ENCODE peak calls at places on chromosomes 2 and 18, in eight cellular contexts. B, O, X, Y, U, H, P and T are unnamed samples.

GRCh38 chr2:191636235-191636543 is 41.7 kb upstream of the NABP1 start:
- DNase-seq in U (no peak), Y (peak), H (peak), O (no peak), X (no peak), B (peak), P (no peak), T (peak)

GRCh38 chr18:57333941-57334340 is 18.4 kb upstream of the ST8SIA3 start:
- DNase-seq in B (no peak), P (no peak), O (no peak), X (peak), H (no peak), U (no peak), Y (no peak), T (no peak)

GRCh38 chr18:55306338-55306737 is 281.7 kb downstream of the TCF4 start:
- DNase-seq in X (no peak), U (no peak), B (no peak), P (no peak), O (no peak), H (no peak), Y (no peak), T (no peak)

GRCh38 chr2:159946326-159946992 is 116.0 kb downstream of the PLA2R1 start:
- DNase-seq in P (no peak), B (peak), O (no peak), X (no peak), H (peak), U (no peak), Y (peak), T (peak)

GRCh38 chr18:3451166-3451988 is 1.4 kb downstream of the TGIF1 start:
- DNase-seq in X (peak), B (peak), Y (peak), O (peak), P (peak), U (peak), H (peak), T (peak)

GRCh38 chr2:185291035-185291647 is 447.5 kb upstream of the FSIP2 start:
- DNase-seq in B (peak), H (peak), Y (peak), O (peak), X (no peak), P (peak), U (no peak), T (peak)

GRCh38 chr18:69330345-69330744 is 70.3 kb upstream of the DOK6 start:
- DNase-seq in X (no peak), H (no peak), P (no peak), U (no peak), O (no peak), B (no peak), Y (no peak), T (no peak)

GRCh38 chr2:231928481-231928880 is 2.3 kb upstream of the NPPC start:
- DNase-seq in O (no peak), H (no peak), Y (no peak), B (no peak), X (no peak), U (no peak), P (no peak), T (no peak)

GRCh38 chr2:142314164-142314563 is 183.3 kb upstream of the LRP1B start:
- DNase-seq in P (no peak), O (no peak), B (no peak), X (no peak), H (no peak), U (no peak), Y (no peak), T (no peak)

GRCh38 chr2:230924470-230925341 is at the start of gene GPR55:
- DNase-seq in U (no peak), X (no peak), Y (no peak), O (no peak), H (no peak), B (no peak), P (peak), T (no peak)

GRCh38 chr2:150391779-150392178 is 95.7 kb downstream of the RND3 start:
- DNase-seq in U (no peak), X (no peak), P (no peak), H (no peak), O (no peak), B (no peak), Y (no peak), T (no peak)

GRCh38 chr18:12038082-12038660 is 55.5 kb upstream of the ANKRD62 start:
- DNase-seq in Y (peak), B (no peak), H (peak), O (no peak), P (no peak), U (no peak), X (no peak), T (no peak)

GRCh38 chr2:71995067-71995665 is 152.5 kb downstream of the CYP26B1 start:
- DNase-seq in B (peak), O (no peak), P (no peak), U (no peak), Y (peak), X (no peak), H (peak), T (no peak)

GRCh38 chr2:219553168-219553417 is 9.3 kb downstream of the TMEM198 start:
- DNase-seq in Y (no peak), X (no peak), O (no peak), H (no peak), U (no peak), B (no peak), P (no peak), T (no peak)

GRCh38 chr2:159228006-159228655 is 58.4 kb downstream of the WDSUB1 start:
- DNase-seq in O (no peak), P (no peak), H (no peak), Y (peak), X (no peak), U (no peak), B (no peak), T (peak)

GRCh38 chr18:56312554-56312953 is 325.8 kb downstream of the TXNL1 start:
- DNase-seq in Y (no peak), H (no peak), O (no peak), U (no peak), X (no peak), B (peak), P (no peak), T (no peak)

GRCh38 chr2:78757191-78757590 is 268.3 kb upstream of the REG3G start:
- DNase-seq in H (no peak), Y (no peak), B (no peak), U (no peak), P (no peak), O (no peak), X (no peak), T (no peak)

GRCh38 chr2:27152796-27153464 is 4.1 kb downstream of the TCF23 start:
- DNase-seq in X (no peak), Y (peak), U (no peak), H (no peak), B (peak), O (no peak), P (no peak), T (no peak)

GRCh38 chr2:187390891-187391290 is 57.2 kb downstream of the CALCRL start:
- DNase-seq in Y (peak), X (no peak), B (peak), H (peak), U (no peak), P (no peak), O (no peak), T (no peak)

GRCh38 chr2:101442667-101443061 is 32.2 kb downstream of the RFX8 start:
- DNase-seq in X (no peak), O (peak), U (no peak), Y (no peak), P (no peak), H (no peak), B (no peak), T (no peak)

GRCh38 chr18:67733094-67733493 is 216.6 kb upstream of the DSEL start:
- DNase-seq in X (no peak), B (peak), O (no peak), U (no peak), P (no peak), Y (peak), H (peak), T (no peak)

GRCh38 chr2:164739966-164740365 is 101.7 kb downstream of the COBLL1 start:
- DNase-seq in X (no peak), Y (peak), P (no peak), U (no peak), H (peak), B (peak), O (no peak), T (no peak)
- H3K4me3 ChIP-seq in X (no peak), Y (no peak), P (no peak), U (no peak), H (no peak), B (no peak), O (no peak), T (no peak)

GRCh38 chr2:235449568-235449967 is 44.3 kb upstream of the AGAP1 start:
- DNase-seq in X (no peak), B (no peak), O (no peak), U (no peak), H (no peak), P (no peak), Y (no peak), T (no peak)

GRCh38 chr2:235458839-235459273 is 35.0 kb upstream of the AGAP1 start:
- DNase-seq in X (no peak), O (no peak), H (peak), Y (peak), B (peak), P (no peak), U (no peak), T (no peak)

DNA sequence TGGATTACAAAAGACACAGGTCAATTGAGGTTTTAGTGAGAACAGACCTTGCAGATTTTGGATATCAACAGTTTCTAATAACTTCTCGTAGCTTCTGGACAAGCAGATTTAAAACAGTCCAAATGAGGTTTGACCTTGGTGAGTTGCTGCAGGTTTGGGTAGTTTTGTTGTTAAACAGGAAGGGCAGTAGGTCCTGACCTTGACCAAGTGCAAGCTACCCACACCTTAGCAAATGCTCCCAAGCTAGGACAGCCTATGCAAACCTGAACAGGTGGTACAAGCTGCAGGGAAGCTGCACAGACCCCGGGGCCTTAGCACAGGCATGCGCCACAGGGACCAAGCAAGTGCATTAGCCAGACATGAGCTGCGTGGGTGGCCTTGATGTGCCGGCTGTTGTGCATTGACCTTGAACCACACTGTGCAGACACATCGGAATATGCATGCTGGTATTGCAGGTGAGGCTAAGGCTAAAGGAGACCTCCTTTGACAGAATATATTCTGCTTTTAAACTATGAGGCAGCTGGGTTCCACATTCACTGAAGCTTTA is 40.2 kb upstream of the AGAP1 start:
- DNase-seq in P (no peak), O (no peak), H (no peak), X (no peak), B (no peak), Y (no peak), U (no peak), T (no peak)
- TF ChIP-seq CTCF in P (no peak), O (no peak), H (no peak), X (no peak), B (no peak), Y (no peak), U (no peak), T (no peak)

DNA sequence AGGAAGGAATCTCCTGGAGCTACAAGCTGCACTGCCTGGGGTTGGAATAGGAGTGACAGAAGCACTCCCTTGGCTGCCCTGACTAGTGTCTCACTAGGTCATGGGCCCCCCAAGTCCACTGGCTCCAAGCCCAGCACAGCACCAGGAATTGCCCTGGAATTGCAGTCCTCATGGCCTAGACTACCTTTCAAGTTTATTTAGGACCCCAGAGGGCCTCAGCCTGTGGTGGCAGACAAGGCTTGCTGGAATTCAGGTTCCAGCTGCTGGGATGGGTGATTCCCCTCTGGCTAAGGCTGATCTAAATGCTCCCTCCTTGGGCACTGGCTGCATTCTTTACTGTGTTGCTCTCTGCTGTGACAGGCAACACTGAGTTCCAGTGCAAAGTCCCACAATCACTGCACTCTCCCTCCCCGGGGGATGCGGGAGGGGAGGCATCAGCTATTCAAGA is 14.0 kb downstream of the STRADB start:
- DNase-seq in P (no peak), X (no peak), H (no peak), Y (peak), B (peak), O (no peak), U (no peak), T (no peak)
- H3K4me3 ChIP-seq in P (no peak), X (no peak), H (no peak), Y (no peak), B (no peak), O (no peak), U (no peak), T (no peak)

GRCh38 chr18:8802031-8802679 is 96.8 kb downstream of the MTCL1 start:
- DNase-seq in U (no peak), Y (no peak), B (no peak), X (no peak), H (no peak), O (no peak), P (no peak), T (no peak)
- TF ChIP-seq CTCF in U (no peak), Y (no peak), B (peak), X (no peak), H (no peak), O (no peak), P (no peak), T (peak)

GRCh38 chr2:74515271-74516069 is 1.2 kb downstream of the TLX2 start:
- DNase-seq in O (no peak), X (no peak), H (no peak), B (no peak), Y (peak), U (no peak), P (no peak), T (no peak)
- H3K4me3 ChIP-seq in O (no peak), X (peak), H (no peak), B (no peak), Y (no peak), U (no peak), P (no peak), T (no peak)

GRCh38 chr2:66538291-66538690 is 103.4 kb downstream of the MEIS1 start:
- DNase-seq in X (no peak), P (no peak), O (no peak), B (peak), H (no peak), Y (peak), U (no peak), T (no peak)
- TF ChIP-seq CTCF in X (no peak), P (no peak), O (no peak), B (no peak), H (no peak), Y (no peak), U (no peak), T (no peak)

GRCh38 chr18:70671889-70672551 is 383.2 kb downstream of the SOCS6 start:
- DNase-seq in H (no peak), B (no peak), P (no peak), O (no peak), X (no peak), U (no peak), Y (no peak), T (no peak)
- H3K4me3 ChIP-seq in H (no peak), B (no peak), P (no peak), O (no peak), X (no peak), U (no peak), Y (no peak), T (no peak)

DNA sequence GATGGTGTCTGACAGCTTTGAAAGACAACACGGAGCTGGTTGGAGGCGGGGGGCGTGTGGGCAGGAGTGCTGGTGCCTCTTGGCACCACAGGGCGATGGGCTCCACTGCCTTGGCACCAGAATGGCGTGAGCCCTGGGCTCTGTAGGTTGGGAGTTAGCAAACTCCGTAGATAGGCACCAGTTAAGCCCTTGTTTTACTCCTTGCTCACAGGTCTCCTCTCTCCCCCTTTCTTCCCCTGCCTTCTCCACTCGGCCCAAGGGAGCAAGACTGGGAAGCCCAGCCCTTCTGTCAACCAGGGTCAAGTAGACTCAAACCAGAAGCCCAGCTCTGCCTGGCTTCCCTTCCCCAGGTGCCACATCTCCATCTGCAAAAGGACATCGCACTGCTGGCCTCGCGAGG is 281.7 kb upstream of the ID2 start:
- DNase-seq in X (no peak), H (no peak), P (no peak), Y (no peak), B (no peak), O (no peak), U (no peak), T (no peak)
- TF ChIP-seq CTCF in X (no peak), H (no peak), P (no peak), Y (no peak), B (no peak), O (no peak), U (no peak), T (no peak)

GRCh38 chr2:44938287-44939073 is 3.0 kb upstream of the SIX3 start:
- DNase-seq in U (no peak), P (no peak), Y (no peak), H (no peak), X (no peak), B (no peak), O (no peak), T (no peak)
- H3K4me3 ChIP-seq in U (no peak), P (no peak), Y (no peak), H (no peak), X (peak), B (no peak), O (no peak), T (no peak)

DNA sequence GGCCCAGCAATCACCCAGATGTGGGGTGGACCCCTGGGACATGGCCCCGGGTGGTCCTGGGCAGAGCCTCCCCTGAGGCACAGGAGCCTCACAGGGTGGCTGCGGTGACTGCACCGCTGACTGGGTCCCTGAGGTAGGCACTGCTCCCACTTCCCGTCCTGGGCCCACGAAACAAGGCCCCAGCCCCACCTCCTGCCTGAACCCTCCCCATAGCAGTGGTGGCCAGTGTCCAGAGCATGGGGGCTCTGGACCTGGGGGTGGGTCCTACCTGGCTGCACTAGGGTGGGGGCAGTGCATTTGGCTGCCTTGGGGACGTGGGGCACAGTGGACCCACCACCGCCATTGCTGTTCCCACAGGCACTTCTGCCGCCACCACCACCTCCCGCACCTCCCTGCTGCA is 39.4 kb downstream of the TDRD15 start:
- DNase-seq in B (no peak), P (no peak), O (no peak), X (no peak), H (no peak), U (no peak), Y (no peak), T (no peak)
- TF ChIP-seq CTCF in B (no peak), P (no peak), O (no peak), X (no peak), H (no peak), U (no peak), Y (no peak), T (no peak)